ENCODE peak calls at places on chromosomes 2 and 18, in six cellular contexts. I is Peyer's patch, R is fibroblast of the aortic adventitia, V is kidney, A is HL-60, L is AG09309. K is an unnamed sample.

GRCh38 chr18:42048150-42048549 is 93.1 kb downstream of the PIK3C3 start:
- DNase-seq in I (no peak), R (peak), V (no peak), A (peak), L (peak), K (peak)

GRCh38 chr2:185179783-185180182 is 558.8 kb upstream of the FSIP2 start:
- DNase-seq in I (no peak), R (no peak), V (no peak), A (no peak), L (no peak), K (no peak)

GRCh38 chr2:216881411-216881810 is 21.5 kb upstream of the TNP1 start:
- DNase-seq in I (no peak), R (no peak), V (no peak), A (no peak), L (no peak), K (no peak)

GRCh38 chr2:70707706-70708105 is 60.3 kb downstream of the ADD2 start:
- DNase-seq in I (no peak), R (no peak), V (no peak), A (no peak), L (no peak), K (no peak)

GRCh38 chr18:11124054-11124453 is 25.3 kb downstream of the PIEZO2 start:
- DNase-seq in I (no peak), R (no peak), V (no peak), A (no peak), L (no peak), K (no peak)

GRCh38 chr2:23691576-23691975 is 235.3 kb downstream of the ATAD2B start:
- DNase-seq in I (no peak), R (no peak), V (no peak), A (no peak), L (no peak), K (no peak)

GRCh38 chr2:26347286-26347865 is 787 bp upstream of the ADGRF3 start:
- DNase-seq in I (no peak), R (peak), V (no peak), A (no peak), L (no peak), K (no peak)

GRCh38 chr18:54222922-54223567 is 1.4 kb downstream of the MBD2 start:
- DNase-seq in I (peak), R (peak), V (no peak), A (peak), L (no peak), K (peak)

GRCh38 chr2:170500770-170501169 is 214.4 kb upstream of the SP5 start:
- DNase-seq in I (no peak), R (no peak), V (no peak), A (no peak), L (no peak), K (no peak)

GRCh38 chr18:12998332-12999060 is 7.3 kb downstream of the CEP192 start:
- DNase-seq in I (no peak), R (no peak), V (no peak), A (no peak), L (no peak), K (no peak)

GRCh38 chr2:159285929-159286708 is at the start of gene WDSUB1:
- DNase-seq in I (peak), R (peak), V (peak), A (peak), L (peak), K (peak)

GRCh38 chr2:136052374-136053362 is 65.3 kb downstream of the CXCR4 start:
- DNase-seq in I (no peak), R (no peak), V (no peak), A (no peak), L (no peak), K (no peak)

GRCh38 chr2:205321240-205321639 is 361.1 kb upstream of the NRP2 start:
- DNase-seq in I (no peak), R (peak), V (no peak), A (no peak), L (peak), K (no peak)

GRCh38 chr2:189783451-189783926 is 650 bp downstream of the ORMDL1 start:
- DNase-seq in I (no peak), R (peak), V (no peak), A (peak), L (no peak), K (no peak)

GRCh38 chr18:23191952-23192662 is 56.8 kb downstream of the CABLES1 start:
- DNase-seq in I (peak), R (peak), V (peak), A (no peak), L (no peak), K (no peak)

GRCh38 chr18:68596016-68596415 is 118.9 kb downstream of the TMX3 start:
- DNase-seq in I (no peak), R (no peak), V (no peak), A (no peak), L (no peak), K (no peak)

GRCh38 chr2:205834776-205835175 is 152.5 kb downstream of the NRP2 start:
- DNase-seq in I (no peak), R (no peak), V (no peak), A (no peak), L (no peak), K (no peak)

GRCh38 chr2:158723921-158724802 is 71.0 kb upstream of the DAPL1 start:
- DNase-seq in I (no peak), R (no peak), V (peak), A (no peak), L (no peak), K (peak)

GRCh38 chr2:71457959-71458322 is 4.6 kb downstream of the DYSF start:
- DNase-seq in I (no peak), R (no peak), V (no peak), A (no peak), L (no peak), K (no peak)

GRCh38 chr2:101952551-101952950 is 39.2 kb upstream of the IL1R2 start:
- DNase-seq in I (no peak), R (no peak), V (no peak), A (no peak), L (no peak), K (no peak)

GRCh38 chr2:213991454-213992108 is 419.3 kb upstream of the VWC2L start:
- DNase-seq in I (no peak), R (no peak), V (no peak), A (no peak), L (no peak), K (no peak)

GRCh38 chr2:7427293-7428060 is 510.3 kb downstream of the RNF144A start:
- DNase-seq in I (peak), R (peak), V (no peak), A (peak), L (peak), K (peak)

DNA sequence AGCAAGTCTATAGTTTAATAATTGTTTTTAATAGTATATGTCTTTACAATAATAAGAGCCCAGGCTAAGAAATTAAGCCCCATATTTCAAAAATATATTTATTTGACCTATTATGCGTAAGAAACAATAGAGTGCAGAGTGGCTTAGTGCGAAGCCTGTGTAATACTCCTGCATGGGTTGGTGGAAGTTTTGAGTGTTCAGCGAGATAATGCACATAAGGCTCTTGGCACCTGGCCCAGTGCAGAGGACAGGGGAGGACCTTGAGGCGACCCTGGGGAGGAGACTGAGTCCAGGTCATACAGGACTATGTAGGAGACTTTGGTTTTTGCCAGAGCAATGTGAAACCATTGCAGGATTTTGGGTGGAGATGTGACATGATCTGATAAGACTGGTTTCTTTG is 132.4 kb upstream of the ST6GAL2 start:
- DNase-seq in I (no peak), R (no peak), V (no peak), A (no peak), L (no peak), K (no peak)
- TF ChIP-seq CTCF in I (no peak), R (no peak), V (no peak), A (no peak), L (no peak), K (no peak)

DNA sequence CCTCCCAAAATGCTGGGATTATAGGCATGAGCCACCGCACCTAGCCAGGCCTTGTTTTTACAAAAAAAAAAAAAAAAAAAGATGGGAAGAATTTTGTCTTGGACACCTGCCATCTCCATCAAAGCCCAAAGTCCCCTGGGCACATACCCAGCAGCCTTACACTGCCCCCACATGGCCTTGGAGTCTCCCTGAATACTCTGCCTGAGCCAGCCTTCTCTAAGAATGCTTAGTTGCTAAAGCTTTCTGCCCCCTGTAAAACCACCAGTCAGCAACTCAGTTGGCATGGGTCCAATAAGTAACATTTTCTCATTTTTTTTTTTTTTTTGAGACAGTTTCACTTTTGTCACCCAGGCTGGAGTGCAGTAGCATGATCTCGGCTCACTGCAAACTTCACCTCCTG is 40.6 kb downstream of the SPC25 start:
- DNase-seq in I (peak), R (peak), V (no peak), A (no peak), L (no peak), K (peak)
- TF ChIP-seq CTCF in I (no peak), R (no peak), V (peak), A (no peak), L (no peak), K (peak)

DNA sequence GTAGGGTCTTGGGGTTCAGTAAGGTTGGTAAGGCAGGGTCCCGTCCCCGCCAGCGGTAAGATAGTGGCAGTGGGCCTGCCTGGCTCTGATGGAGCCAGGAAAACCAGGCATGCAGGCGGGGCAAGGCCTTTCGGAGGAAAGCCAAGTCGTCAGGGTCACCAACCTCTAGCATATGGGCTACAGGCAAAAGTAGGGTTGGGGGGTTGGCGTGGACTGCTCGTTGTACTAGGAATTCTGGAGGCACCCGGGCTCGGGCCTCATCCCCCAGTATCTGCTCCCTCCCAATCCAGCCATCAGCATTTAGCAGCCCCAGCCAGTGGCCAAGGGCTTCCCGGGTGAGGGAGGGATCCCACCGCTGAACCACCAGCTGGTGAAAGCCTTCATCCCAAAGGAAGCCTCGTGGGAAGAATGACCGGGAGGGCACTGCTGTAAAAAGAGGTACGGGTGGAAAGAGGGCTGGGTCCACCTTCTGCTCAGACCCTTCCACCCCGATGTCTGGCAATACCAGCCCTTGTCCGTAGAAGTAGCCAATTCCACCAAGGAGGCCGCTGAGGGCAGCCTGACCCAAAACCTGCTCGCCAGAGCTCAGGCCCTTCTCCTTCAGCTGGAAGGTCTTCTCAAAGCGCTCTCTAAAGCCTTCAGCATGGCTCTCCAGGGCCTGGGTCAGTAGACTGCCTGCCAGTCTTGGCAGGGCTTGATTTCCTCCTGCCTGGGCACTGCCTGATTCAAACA is 3.0 kb downstream of the MOGS start:
- DNase-seq in I (no peak), R (no peak), V (no peak), A (no peak), L (no peak), K (no peak)
- TF ChIP-seq CTCF in I (no peak), R (no peak), V (no peak), A (no peak), L (no peak), K (no peak)

GRCh38 chr2:171522057-171522803 is at the start of gene CYBRD1:
- DNase-seq in I (peak), R (peak), V (peak), A (peak), L (peak), K (peak)
- TF ChIP-seq CTCF in I (no peak), R (no peak), V (no peak), A (no peak), L (no peak), K (no peak)

GRCh38 chr18:76475450-76476203 is 19.4 kb downstream of the ZNF516 start:
- DNase-seq in I (no peak), R (no peak), V (no peak), A (peak), L (no peak), K (no peak)
- TF ChIP-seq CTCF in I (no peak), R (no peak), V (no peak), A (no peak), L (no peak), K (no peak)

DNA sequence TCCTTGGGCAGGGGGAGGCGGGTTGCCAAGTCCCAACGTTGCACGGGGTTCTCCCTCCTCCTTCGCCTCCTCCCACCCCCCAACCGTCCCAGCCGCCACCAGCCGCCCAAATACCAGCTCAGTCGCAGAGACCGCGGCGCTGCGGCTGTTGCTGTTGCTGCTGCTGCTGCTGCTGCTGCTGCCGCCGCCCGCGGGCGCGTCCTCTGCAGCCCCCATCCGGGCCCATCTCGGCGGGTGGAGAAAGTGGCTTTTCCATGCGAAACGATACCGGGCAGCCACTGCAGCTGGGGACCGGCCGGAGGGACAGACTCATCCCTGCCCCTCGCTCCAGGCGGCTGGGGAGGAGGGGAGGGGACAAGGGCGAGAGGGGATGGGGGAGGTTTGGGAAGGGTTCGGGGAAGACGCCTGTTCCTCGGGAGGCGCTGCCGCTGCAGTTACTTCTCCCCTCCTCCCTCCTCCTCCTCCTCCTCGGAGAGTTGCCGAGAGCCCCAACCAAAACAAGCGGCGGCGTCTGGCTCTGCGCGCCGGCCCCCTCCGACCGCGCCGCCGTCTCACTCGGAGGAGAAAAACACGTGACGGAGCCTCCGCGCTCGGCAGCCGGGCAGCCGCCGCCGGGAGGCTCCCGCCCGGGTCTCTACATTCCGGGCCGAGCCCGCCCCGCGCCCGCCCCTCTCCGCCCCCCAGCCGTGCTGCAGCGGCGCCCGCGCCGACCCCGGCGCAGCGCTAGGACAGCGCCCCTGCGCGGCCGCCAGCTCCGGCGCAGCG is at the start of gene IRS1:
- DNase-seq in I (peak), R (peak), V (peak), A (peak), L (no peak), K (peak)
- TF ChIP-seq CTCF in I (peak), R (peak), V (peak), A (no peak), L (peak), K (peak)

DNA sequence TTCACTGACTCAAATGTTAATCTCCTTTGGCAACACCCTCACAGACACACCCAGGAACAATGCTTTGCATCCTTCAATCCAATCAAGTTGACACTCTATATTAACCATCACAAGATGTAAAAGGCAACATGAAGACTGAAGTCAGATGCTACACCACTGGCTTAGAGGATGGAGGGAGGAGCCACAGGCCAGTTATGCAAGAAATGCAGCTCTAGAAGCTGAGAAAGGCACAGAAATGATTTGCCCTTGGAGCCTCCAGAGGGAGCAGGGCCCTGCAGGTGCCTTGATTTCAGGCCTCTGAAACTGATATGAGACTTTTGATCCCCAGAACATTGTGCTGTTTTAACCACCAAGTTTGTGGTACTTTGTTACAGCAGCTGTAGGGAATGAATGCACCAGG is 276.3 kb downstream of the KCNS3 start:
- DNase-seq in I (no peak), R (no peak), V (no peak), A (no peak), L (no peak), K (no peak)
- TF ChIP-seq CTCF in I (no peak), R (no peak), V (no peak), A (no peak), L (peak), K (no peak)

GRCh38 chr2:3025984-3026383 is 351.6 kb downstream of the EIPR1 start:
- DNase-seq in I (no peak), R (no peak), V (no peak), A (no peak), L (no peak), K (no peak)
- TF ChIP-seq CTCF in I (no peak), R (no peak), V (no peak), A (no peak), L (no peak), K (no peak)